ENCODE peak calls at places on chromosomes 2 and 18, in four cellular contexts. One of them, this sample, is unnamed.

GRCh38 chr2:164388511-164388910 is 232.8 kb downstream of the GRB14 start:
- DNase-seq in GM23338: peak
- DNase-seq in tibial nerve: no peak
- DNase-seq in heart right ventricle: no peak
- DNase-seq in this sample: no peak

GRCh38 chr2:14417586-14417985 is 214.9 kb upstream of the LRATD1 start:
- DNase-seq in GM23338: no peak
- DNase-seq in tibial nerve: no peak
- DNase-seq in heart right ventricle: no peak
- DNase-seq in this sample: no peak

GRCh38 chr2:190859347-190860297 is 21.0 kb upstream of the GLS start:
- DNase-seq in GM23338: peak
- DNase-seq in tibial nerve: no peak
- DNase-seq in heart right ventricle: no peak
- DNase-seq in this sample: no peak

GRCh38 chr2:85283641-85284040 is 44.1 kb downstream of the TGOLN2 start:
- DNase-seq in GM23338: no peak
- DNase-seq in tibial nerve: no peak
- DNase-seq in heart right ventricle: no peak
- DNase-seq in this sample: no peak

GRCh38 chr2:176553685-176554106 is 284.5 kb downstream of the MTX2 start:
- DNase-seq in GM23338: peak
- DNase-seq in tibial nerve: peak
- DNase-seq in heart right ventricle: peak
- DNase-seq in this sample: no peak

GRCh38 chr18:71784777-71785176 is 759.4 kb downstream of the CBLN2 start:
- DNase-seq in GM23338: peak
- DNase-seq in tibial nerve: no peak
- DNase-seq in heart right ventricle: no peak
- DNase-seq in this sample: no peak

GRCh38 chr2:84938194-84938879 is 32.6 kb upstream of the KCMF1 start:
- DNase-seq in GM23338: no peak
- DNase-seq in tibial nerve: no peak
- DNase-seq in heart right ventricle: no peak
- DNase-seq in this sample: no peak

GRCh38 chr2:67824196-67824595 is 238.6 kb downstream of the C1D start:
- DNase-seq in GM23338: no peak
- DNase-seq in tibial nerve: no peak
- DNase-seq in heart right ventricle: no peak
- DNase-seq in this sample: no peak

GRCh38 chr2:240170354-240170735 is 29.9 kb upstream of the OTOS start:
- DNase-seq in GM23338: no peak
- DNase-seq in tibial nerve: no peak
- DNase-seq in heart right ventricle: no peak
- DNase-seq in this sample: no peak

GRCh38 chr18:43682196-43682595 is 404.9 kb upstream of the SYT4 start:
- DNase-seq in GM23338: no peak
- DNase-seq in tibial nerve: no peak
- DNase-seq in heart right ventricle: no peak
- DNase-seq in this sample: no peak

GRCh38 chr2:175373001-175373727 is 191.7 kb upstream of the ATP5MC3 start:
- DNase-seq in GM23338: peak
- DNase-seq in tibial nerve: no peak
- DNase-seq in heart right ventricle: no peak
- DNase-seq in this sample: no peak

GRCh38 chr2:159506764-159507406 is 109.5 kb downstream of the BAZ2B start:
- DNase-seq in GM23338: no peak
- DNase-seq in tibial nerve: no peak
- DNase-seq in heart right ventricle: no peak
- DNase-seq in this sample: no peak

GRCh38 chr2:52220393-52220792 is 1188.5 kb upstream of the NRXN1 start:
- DNase-seq in GM23338: no peak
- DNase-seq in tibial nerve: no peak
- DNase-seq in heart right ventricle: no peak
- DNase-seq in this sample: no peak

GRCh38 chr2:147649963-147650362 is 194.9 kb upstream of the ACVR2A start:
- DNase-seq in GM23338: no peak
- DNase-seq in tibial nerve: no peak
- DNase-seq in heart right ventricle: no peak
- DNase-seq in this sample: no peak

GRCh38 chr2:113084249-113085000 is 16.7 kb downstream of the IL1F10 start:
- DNase-seq in GM23338: no peak
- DNase-seq in tibial nerve: no peak
- DNase-seq in heart right ventricle: no peak
- DNase-seq in this sample: no peak

GRCh38 chr2:67724261-67724660 is 327.1 kb downstream of the ETAA1 start:
- DNase-seq in GM23338: no peak
- DNase-seq in tibial nerve: no peak
- DNase-seq in heart right ventricle: no peak
- DNase-seq in this sample: no peak

GRCh38 chr2:10977003-10977402 is 65.3 kb downstream of the KCNF1 start:
- DNase-seq in GM23338: peak
- DNase-seq in tibial nerve: no peak
- DNase-seq in heart right ventricle: no peak
- DNase-seq in this sample: no peak

GRCh38 chr18:53753616-53754015 is 470.9 kb downstream of the MBD2 start:
- DNase-seq in GM23338: no peak
- DNase-seq in tibial nerve: no peak
- DNase-seq in heart right ventricle: no peak
- DNase-seq in this sample: no peak

GRCh38 chr2:183995632-183996031 is 602.7 kb upstream of the ZNF804A start:
- DNase-seq in GM23338: no peak
- DNase-seq in tibial nerve: no peak
- DNase-seq in heart right ventricle: no peak
- DNase-seq in this sample: no peak

GRCh38 chr2:64645014-64645418 is 8.7 kb downstream of the SERTAD2 start:
- DNase-seq in GM23338: peak
- DNase-seq in tibial nerve: peak
- DNase-seq in heart right ventricle: peak
- DNase-seq in this sample: no peak

GRCh38 chr18:48929212-48929612 is 21.6 kb downstream of the SMAD7 start:
- DNase-seq in GM23338: no peak
- DNase-seq in tibial nerve: no peak
- DNase-seq in heart right ventricle: no peak
- DNase-seq in this sample: no peak

GRCh38 chr2:231373184-231373583 is 22.3 kb upstream of the B3GNT7 start:
- DNase-seq in GM23338: no peak
- DNase-seq in tibial nerve: no peak
- DNase-seq in heart right ventricle: no peak
- DNase-seq in this sample: no peak

GRCh38 chr2:28602136-28602660 is 106.3 kb downstream of the PLB1 start:
- DNase-seq in GM23338: no peak
- DNase-seq in tibial nerve: no peak
- DNase-seq in heart right ventricle: no peak
- DNase-seq in this sample: no peak

GRCh38 chr2:3443083-3443482 is 63.6 kb downstream of the TRAPPC12 start:
- DNase-seq in GM23338: no peak
- DNase-seq in tibial nerve: no peak
- DNase-seq in heart right ventricle: no peak
- DNase-seq in this sample: no peak

GRCh38 chr2:224970311-224970710 is 72.0 kb downstream of the DOCK10 start:
- DNase-seq in GM23338: no peak
- DNase-seq in tibial nerve: no peak
- DNase-seq in heart right ventricle: no peak
- DNase-seq in this sample: no peak

GRCh38 chr2:224969095-224969494 is 73.2 kb downstream of the DOCK10 start:
- DNase-seq in GM23338: no peak
- DNase-seq in tibial nerve: no peak
- DNase-seq in heart right ventricle: no peak
- DNase-seq in this sample: no peak

GRCh38 chr2:224973112-224974016 is 68.9 kb downstream of the DOCK10 start:
- DNase-seq in GM23338: peak
- DNase-seq in tibial nerve: no peak
- DNase-seq in heart right ventricle: no peak
- DNase-seq in this sample: no peak

GRCh38 chr2:224969633-224970292 is 72.5 kb downstream of the DOCK10 start:
- DNase-seq in GM23338: no peak
- DNase-seq in tibial nerve: no peak
- DNase-seq in heart right ventricle: no peak
- DNase-seq in this sample: no peak

DNA sequence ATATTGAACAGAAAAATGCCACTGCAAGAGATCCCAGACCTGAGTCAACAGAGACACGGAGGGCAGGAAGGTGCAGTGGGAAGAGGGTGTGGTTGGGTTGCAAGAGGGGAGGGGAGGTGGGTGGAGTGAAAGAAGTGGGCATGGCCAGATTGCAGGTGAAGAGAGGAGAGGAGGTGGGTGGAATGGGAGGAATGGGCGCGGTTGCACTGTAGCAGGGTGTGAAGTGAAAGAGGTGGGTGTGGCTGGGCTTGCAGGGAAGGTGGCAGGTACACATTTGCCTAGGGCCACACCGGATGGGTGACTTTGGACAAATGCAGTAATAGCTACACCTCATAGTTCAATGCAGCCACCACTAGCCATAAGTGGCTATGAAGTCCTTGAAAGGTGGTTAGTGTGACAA is 71.1 kb downstream of the DOCK10 start:
- DNase-seq in GM23338: peak
- DNase-seq in tibial nerve: no peak
- DNase-seq in heart right ventricle: no peak
- DNase-seq in this sample: no peak
- TF ChIP-seq CTCF in GM23338: no peak
- TF ChIP-seq CTCF in tibial nerve: no peak
- TF ChIP-seq CTCF in heart right ventricle: no peak
- TF ChIP-seq CTCF in this sample: no peak

DNA sequence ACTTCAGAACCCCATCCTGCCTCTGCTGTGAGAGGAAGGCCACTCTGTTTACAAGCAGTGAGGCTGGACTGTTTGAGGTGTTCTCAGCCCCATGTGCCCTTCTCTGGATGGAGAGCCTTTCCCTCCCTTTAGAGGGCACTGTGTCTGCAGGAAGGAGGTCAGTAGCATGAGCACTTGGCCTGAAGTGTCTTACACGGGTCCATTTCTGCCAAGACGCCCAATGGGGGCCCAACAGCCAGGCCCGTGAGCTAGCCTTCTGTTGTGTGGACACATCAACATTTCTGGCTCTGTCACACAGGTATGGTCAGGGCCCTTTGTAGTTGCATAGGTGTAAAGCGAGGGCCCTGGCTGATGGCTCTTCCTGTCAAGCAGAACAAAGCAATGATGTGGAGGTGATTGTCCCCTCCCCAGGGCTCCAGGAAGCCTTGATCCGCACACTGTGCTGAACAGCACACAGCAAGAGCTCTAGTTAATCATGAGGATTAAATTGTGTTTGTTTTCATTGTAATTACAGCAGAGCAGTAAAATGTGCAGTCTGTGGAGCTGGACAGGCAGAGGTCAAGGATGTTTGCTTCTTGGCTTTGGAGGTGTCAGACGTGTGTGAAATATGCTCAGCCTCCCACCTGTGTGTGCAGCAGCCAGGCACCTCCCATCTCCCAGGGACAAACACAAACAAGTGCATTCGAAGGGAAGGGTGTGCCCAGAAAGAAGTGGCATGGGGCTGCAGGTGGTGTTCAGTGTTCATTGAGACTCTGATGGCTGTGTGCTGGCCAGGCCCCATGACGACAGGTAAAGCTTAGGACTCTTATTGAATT is 132.1 kb downstream of the SH3RF3 start:
- DNase-seq in GM23338: peak
- DNase-seq in tibial nerve: no peak
- DNase-seq in heart right ventricle: no peak
- DNase-seq in this sample: no peak
- TF ChIP-seq CTCF in GM23338: peak
- TF ChIP-seq CTCF in tibial nerve: no peak
- TF ChIP-seq CTCF in heart right ventricle: peak
- TF ChIP-seq CTCF in this sample: no peak

GRCh38 chr2:72363406-72363805 is 215.7 kb upstream of the CYP26B1 start:
- DNase-seq in GM23338: no peak
- DNase-seq in tibial nerve: no peak
- DNase-seq in heart right ventricle: no peak
- DNase-seq in this sample: no peak

DNA sequence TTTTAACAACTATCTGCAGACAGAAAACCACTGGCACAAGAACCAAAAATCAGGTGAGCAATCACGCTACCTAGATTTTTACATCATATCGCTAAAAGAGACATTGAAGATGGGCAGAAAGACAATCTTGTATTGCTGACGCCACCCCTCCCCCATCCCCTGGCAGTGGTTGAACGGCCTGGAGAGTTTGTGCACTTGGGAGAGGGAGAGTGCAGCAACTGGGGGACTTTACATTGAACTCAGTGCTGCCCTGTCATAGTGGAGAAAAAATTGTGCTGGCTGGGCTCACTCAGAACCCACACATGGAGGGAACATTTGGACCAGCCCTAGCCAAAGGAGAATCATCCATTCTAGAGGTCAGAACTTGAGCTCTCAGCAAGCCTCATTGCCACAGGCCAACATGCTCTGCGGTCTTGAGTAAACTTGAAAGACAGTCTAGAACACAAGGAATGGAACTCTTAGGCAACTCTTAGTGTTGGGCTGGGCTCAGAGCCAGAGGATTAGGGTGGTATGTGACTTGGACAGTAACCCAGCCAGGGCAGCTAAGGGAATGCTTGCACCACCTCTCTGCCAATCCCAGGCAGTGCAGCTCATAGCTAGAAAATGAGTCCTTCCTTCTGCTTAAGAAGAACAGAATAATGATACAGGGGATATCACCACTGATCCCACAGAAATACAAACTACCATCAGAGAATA is 220.0 kb upstream of the CYP26B1 start:
- DNase-seq in GM23338: peak
- DNase-seq in tibial nerve: peak
- DNase-seq in heart right ventricle: peak
- DNase-seq in this sample: no peak
- TF ChIP-seq CTCF in GM23338: peak
- TF ChIP-seq CTCF in tibial nerve: no peak
- TF ChIP-seq CTCF in heart right ventricle: peak
- TF ChIP-seq CTCF in this sample: no peak

DNA sequence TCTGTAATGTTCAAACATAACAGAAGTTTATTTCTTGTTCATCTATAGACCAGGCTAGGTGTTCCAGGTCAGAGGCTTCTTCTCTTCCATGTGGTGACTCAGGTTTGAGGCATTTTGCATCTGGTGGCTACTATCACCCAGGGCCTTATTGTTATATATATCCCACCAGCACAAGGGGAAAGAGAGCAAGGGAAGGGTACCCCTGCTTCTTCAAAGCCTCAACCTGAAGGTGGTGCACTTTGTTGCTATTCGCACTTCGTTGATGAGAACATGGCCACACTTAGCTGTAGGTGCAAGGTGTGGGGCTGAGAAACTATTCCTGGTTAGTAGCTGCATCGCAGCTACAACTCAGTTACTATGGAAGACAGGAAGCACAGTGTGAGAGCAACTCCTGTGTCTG is 27.4 kb upstream of the SLC3A1 start:
- DNase-seq in GM23338: peak
- DNase-seq in tibial nerve: no peak
- DNase-seq in heart right ventricle: no peak
- DNase-seq in this sample: no peak
- TF ChIP-seq CTCF in GM23338: peak
- TF ChIP-seq CTCF in tibial nerve: no peak
- TF ChIP-seq CTCF in heart right ventricle: no peak
- TF ChIP-seq CTCF in this sample: no peak

This sample was measured in omental fat pad.